ENCODE peak calls at places on chromosomes 5 and 9, in seven cellular contexts. K is colonic mucosa; C is astrocyte of the spinal cord; Y is CD4-positive, alpha-beta T cell; T is adrenal gland; X is fibroblast of pulmonary artery; M is osteocyte. Q is an unnamed sample.
A peak's percentile ranks its signal among the peaks of the same experiment; 100 is the strongest.

GRCh38 chr5:139644646-139645494 is 3.3 kb upstream of the CXXC5 start:
- DNase-seq in K (peak; percentile 18), C (no peak), Y (no peak), T (no peak), X (no peak), M (no peak), Q (peak; percentile 52)

GRCh38 chr5:133331866-133332731 is 280.2 kb downstream of the FSTL4 start:
- DNase-seq in K (no peak), C (no peak), Y (no peak), T (no peak), X (no peak), M (no peak), Q (no peak)

GRCh38 chr9:136629001-136629878 is 33.5 kb upstream of the EGFL7 start:
- DNase-seq in K (peak; percentile 74), C (no peak), Y (no peak), T (no peak), X (no peak), M (no peak), Q (no peak)

GRCh38 chr9:36191290-36191645 is 547 bp downstream of the CLTA start:
- DNase-seq in K (peak; percentile 41), C (no peak), Y (peak; percentile 24), T (peak; percentile 33), X (no peak), M (no peak), Q (no peak)

GRCh38 chr5:2656186-2656585 is 95.3 kb downstream of the IRX2 start:
- DNase-seq in K (no peak), C (peak; percentile 62), Y (no peak), T (no peak), X (peak; percentile 75), M (no peak), Q (no peak)

GRCh38 chr9:83503881-83504280 is 34.3 kb downstream of the FRMD3 start:
- DNase-seq in K (no peak), C (no peak), Y (no peak), T (no peak), X (no peak), M (no peak), Q (no peak)

GRCh38 chr5:123455095-123455494 is 31.9 kb upstream of the CEP120 start:
- DNase-seq in K (no peak), C (no peak), Y (no peak), T (no peak), X (no peak), M (no peak), Q (no peak)

GRCh38 chr5:145943674-145944121 is 7.3 kb downstream of the SH3RF2 start:
- DNase-seq in K (peak; percentile 61), C (no peak), Y (no peak), T (no peak), X (peak; percentile 73), M (no peak), Q (no peak)

GRCh38 chr9:21616082-21616778 is 134.1 kb upstream of the IFNE start:
- DNase-seq in K (no peak), C (peak; percentile 96), Y (no peak), T (no peak), X (peak; percentile 90), M (no peak), Q (no peak)

GRCh38 chr9:15349892-15350761 is 43.1 kb upstream of the TTC39B start:
- DNase-seq in K (peak; percentile 82), C (peak; percentile 2), Y (no peak), T (no peak), X (peak; percentile 33), M (no peak), Q (no peak)

GRCh38 chr5:6712136-6712581 is 1.1 kb upstream of the TENT4A start:
- DNase-seq in K (peak; percentile 67), C (peak; percentile 61), Y (peak; percentile 18), T (peak; percentile 60), X (peak; percentile 58), M (peak; percentile 85), Q (no peak)

GRCh38 chr5:40679071-40679997 is at the start of gene PTGER4:
- DNase-seq in K (peak; percentile 98), C (peak; percentile 96), Y (peak; percentile 83), T (peak; percentile 92), X (peak; percentile 87), M (peak; percentile 98), Q (peak; percentile 94)

GRCh38 chr5:56340196-56340980 is 107.3 kb upstream of the ANKRD55 start:
- DNase-seq in K (no peak), C (no peak), Y (no peak), T (no peak), X (peak; percentile 58), M (no peak), Q (no peak)

DNA sequence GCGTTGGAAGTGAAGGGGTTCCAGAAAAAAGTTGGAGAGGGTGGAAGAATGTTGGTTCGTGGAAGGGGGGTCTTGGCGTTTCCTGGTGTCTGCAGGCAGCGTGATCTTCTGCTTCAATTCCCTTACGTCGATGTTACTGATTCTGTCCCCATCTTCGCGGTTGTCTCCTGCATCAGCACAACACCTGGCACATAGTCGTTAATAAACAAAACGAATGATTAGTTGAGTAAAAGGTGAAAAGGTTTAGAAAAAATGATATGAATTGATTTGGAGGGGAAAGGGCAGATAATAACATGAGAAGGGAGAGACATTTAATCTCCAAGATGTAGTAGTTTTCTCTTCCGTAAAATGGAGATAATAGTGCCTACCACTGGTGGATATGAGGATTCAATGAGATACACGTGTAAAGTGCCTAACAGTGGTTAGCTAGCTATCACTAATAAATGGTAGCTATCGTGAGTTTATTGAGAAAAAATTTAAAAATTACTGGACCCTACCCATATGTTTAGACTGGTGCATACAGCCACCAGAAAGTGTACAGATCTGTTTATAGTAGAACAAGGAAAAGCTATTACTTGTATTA is 556 bp downstream of the MTREX start:
- DNase-seq in K (peak; percentile 35), C (peak; percentile 29), Y (no peak), T (no peak), X (peak; percentile 22), M (no peak), Q (no peak)
- TF ChIP-seq CTCF in K (no peak), C (no peak), Y (no peak), T (no peak), X (peak; percentile 27), M (peak; percentile 25), Q (peak; percentile 60)

GRCh38 chr9:77866882-77867281 is 164.7 kb downstream of the GNAQ start:
- DNase-seq in K (no peak), C (no peak), Y (no peak), T (no peak), X (no peak), M (no peak), Q (no peak)

GRCh38 chr9:77865385-77865784 is 166.2 kb downstream of the GNAQ start:
- DNase-seq in K (peak; percentile 77), C (no peak), Y (no peak), T (no peak), X (no peak), M (no peak), Q (no peak)

DNA sequence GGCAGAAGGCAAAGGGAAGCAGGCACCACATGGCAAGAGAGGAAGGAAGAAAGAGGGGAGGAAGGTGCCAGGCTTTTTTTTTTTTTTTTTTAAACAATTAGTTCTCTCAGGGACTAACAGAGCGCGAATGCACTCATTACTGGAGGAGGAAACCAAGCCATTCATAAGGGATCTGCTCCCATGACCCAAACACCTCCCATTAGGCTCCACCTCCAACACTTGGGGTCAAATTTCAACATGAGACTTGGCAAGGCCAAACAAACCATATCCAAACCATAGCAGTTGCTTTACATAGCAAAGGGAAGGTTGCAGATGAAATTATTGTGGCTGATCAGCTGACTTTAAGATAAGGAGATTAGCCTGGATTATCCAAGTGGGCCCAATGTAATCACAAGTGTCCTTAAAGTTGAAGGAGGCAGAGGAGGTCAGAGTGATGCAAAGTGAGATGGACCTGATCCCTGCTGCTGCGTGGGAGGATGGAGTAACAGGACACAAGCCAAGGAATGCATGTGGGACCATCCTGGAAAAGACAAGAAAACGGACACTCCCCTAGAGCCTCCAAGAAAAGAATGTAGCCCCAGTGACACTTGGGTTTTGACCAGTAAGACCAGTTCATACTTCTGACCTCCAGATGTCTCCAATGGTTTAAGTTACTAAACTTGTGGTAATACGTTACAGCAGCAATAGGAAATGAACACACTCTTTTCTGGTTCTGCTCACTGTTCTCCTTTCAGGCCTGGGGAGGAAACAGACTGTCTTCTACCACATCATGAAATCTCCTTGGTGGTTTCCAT is 167.3 kb downstream of the GNAQ start:
- DNase-seq in K (no peak), C (no peak), Y (no peak), T (no peak), X (peak; percentile 80), M (no peak), Q (no peak)
- TF ChIP-seq CTCF in K (no peak), C (no peak), Y (no peak), T (no peak), X (peak; percentile 13), M (no peak), Q (peak; percentile 29)

DNA sequence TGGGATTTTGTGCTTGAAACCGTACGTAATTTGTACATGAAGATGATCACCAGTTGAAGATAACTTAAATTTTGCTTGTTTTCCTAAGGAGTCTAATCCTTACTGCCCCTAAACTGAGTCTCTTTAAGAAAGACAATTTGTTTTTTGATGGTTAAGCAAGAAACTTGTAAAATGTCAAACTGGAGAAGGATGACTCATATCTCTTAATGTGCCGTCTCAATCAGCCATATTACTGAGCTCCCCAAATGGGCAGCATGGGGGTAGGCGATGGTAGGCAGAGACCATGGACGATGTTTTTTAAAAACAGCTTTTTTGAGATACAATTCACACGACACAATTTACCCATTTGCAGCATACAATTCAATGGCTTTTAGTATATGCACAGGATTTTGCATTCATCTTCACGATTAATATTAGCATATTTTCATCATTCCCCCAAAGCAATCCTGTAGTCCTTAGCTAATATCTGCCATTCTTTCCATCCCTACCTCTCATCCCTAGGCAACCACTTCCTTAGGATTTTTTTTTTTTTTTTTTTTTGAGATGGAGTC is 14.3 kb downstream of the ARHGAP26 start:
- DNase-seq in K (no peak), C (no peak), Y (no peak), T (no peak), X (no peak), M (no peak), Q (no peak)
- TF ChIP-seq CTCF in K (no peak), C (no peak), Y (no peak), T (no peak), X (no peak), M (no peak), Q (no peak)

GRCh38 chr9:97109194-97109811 is 70.4 kb upstream of the CTSV start:
- DNase-seq in K (peak; percentile 66), C (peak; percentile 23), Y (no peak), T (peak; percentile 31), X (peak; percentile 70), M (no peak), Q (no peak)
- TF ChIP-seq CTCF in K (peak; percentile 55), C (peak; percentile 46), Y (no peak), T (peak; percentile 29), X (peak; percentile 77), M (peak; percentile 38), Q (peak; percentile 55)

DNA sequence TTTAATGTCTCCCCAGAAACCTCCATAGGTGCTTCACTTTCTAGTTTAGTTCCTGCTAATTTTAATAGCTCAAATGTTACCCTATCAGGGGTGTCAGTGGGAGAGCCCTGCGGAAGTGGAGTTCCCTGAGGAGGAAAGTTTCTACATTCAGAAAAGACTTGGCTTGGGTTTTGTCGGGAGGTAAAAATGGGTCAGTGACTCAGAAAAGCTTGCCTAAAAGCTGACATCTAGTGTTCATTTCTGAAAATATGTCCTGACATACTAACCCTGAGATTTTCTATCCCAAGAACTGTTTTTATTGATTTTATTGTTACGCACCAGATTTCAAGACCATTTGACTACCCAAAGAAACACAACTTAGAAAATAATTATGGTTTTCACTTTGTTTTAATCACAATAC is 40.9 kb upstream of the GLDC start:
- DNase-seq in K (no peak), C (peak; percentile 18), Y (no peak), T (no peak), X (peak; percentile 68), M (no peak), Q (no peak)
- TF ChIP-seq CTCF in K (no peak), C (peak; percentile 25), Y (peak; percentile 9), T (peak; percentile 17), X (peak; percentile 46), M (peak; percentile 45), Q (peak; percentile 74)

GRCh38 chr5:22431406-22431805 is 421.7 kb downstream of the CDH12 start:
- DNase-seq in K (no peak), C (no peak), Y (no peak), T (no peak), X (no peak), M (no peak), Q (no peak)
- TF ChIP-seq CTCF in K (no peak), C (no peak), Y (no peak), T (no peak), X (no peak), M (no peak), Q (no peak)